ENCODE peak calls at places on chromosomes 12 and 14, in seven cellular contexts. B, P, L, H, E, M and V are unnamed samples.

GRCh38 chr12:1201886-1202285 is 210.9 kb downstream of the ERC1 start:
- DNase-seq in B (no peak), P (peak; percentile 39), L (no peak), H (no peak), E (no peak), M (no peak), V (no peak)

GRCh38 chr12:106519587-106519986 is 63.2 kb upstream of the RFX4 start:
- DNase-seq in B (no peak), P (no peak), L (peak; percentile 28), H (no peak), E (no peak), M (no peak), V (peak; percentile 42)

GRCh38 chr14:94787092-94787491 is 17.2 kb upstream of the GSC start:
- DNase-seq in B (no peak), P (peak; percentile 61), L (no peak), H (no peak), E (no peak), M (no peak), V (no peak)

GRCh38 chr14:99597911-99598600 is 6.0 kb downstream of the CCDC85C start:
- DNase-seq in B (no peak), P (no peak), L (no peak), H (no peak), E (no peak), M (no peak), V (no peak)

GRCh38 chr14:67446371-67447032 is 34.5 kb upstream of the PLEK2 start:
- DNase-seq in B (no peak), P (no peak), L (peak; percentile 9), H (no peak), E (no peak), M (no peak), V (no peak)

GRCh38 chr12:121175383-121176119 is 34.4 kb upstream of the P2RX4 start:
- DNase-seq in B (no peak), P (peak; percentile 25), L (no peak), H (no peak), E (no peak), M (no peak), V (no peak)

GRCh38 chr12:4810219-4810671 is 90.0 kb downstream of the GALNT8 start:
- DNase-seq in B (no peak), P (no peak), L (no peak), H (no peak), E (no peak), M (no peak), V (no peak)

GRCh38 chr14:91368681-91369416 is 48.8 kb downstream of the CCDC88C start:
- DNase-seq in B (no peak), P (no peak), L (no peak), H (no peak), E (no peak), M (no peak), V (no peak)

GRCh38 chr12:64610092-64610659 is at the start of gene RASSF3:
- DNase-seq in B (peak; percentile 85), P (peak; percentile 71), L (peak; percentile 71), H (peak; percentile 90), E (peak; percentile 80), M (peak; percentile 68), V (peak; percentile 63)

GRCh38 chr12:78007173-78007572 is 176.5 kb downstream of the NAV3 start:
- DNase-seq in B (no peak), P (no peak), L (no peak), H (no peak), E (no peak), M (no peak), V (no peak)
- H3K36me3 ChIP-seq in B (no peaks in the 10 kb centered on the region), P (no peaks in the 10 kb centered on the region), L (peaks cover 10% of the 10 kb centered on the region), H (no peaks in the 10 kb centered on the region), E (no peaks in the 10 kb centered on the region), M (no peaks in the 10 kb centered on the region), V (peaks cover 48% of the 10 kb centered on the region)

DNA sequence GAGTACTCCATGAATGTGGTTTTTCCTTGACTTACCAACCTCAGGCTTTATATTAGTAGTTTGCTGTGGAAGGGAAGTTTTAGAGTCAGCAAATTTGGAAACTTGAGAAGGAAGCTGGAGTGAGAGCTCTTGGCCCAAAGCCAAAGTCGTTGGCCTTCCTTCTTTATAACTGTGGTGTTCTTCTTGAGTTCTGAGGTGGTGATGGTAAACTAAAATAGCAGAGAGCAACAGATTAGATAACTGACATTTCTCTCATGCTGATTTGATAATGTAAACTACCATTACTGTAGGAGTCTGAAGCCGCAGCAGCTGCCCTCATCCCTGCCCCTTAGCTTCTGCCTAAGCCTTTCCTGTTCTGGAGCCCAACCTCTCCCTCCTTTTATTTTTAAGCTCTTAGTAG is 76.3 kb downstream of the TGFB3 start:
- DNase-seq in B (no peak), P (peak; percentile 19), L (peak; percentile 42), H (no peak), E (peak; percentile 76), M (no peak), V (no peak)
- H3K36me3 ChIP-seq in B (no peaks in the 10 kb centered on the region), P (peaks cover 2% of the 10 kb centered on the region), L (no peaks in the 10 kb centered on the region), H (peaks cover 2% of the 10 kb centered on the region), E (no peaks in the 10 kb centered on the region), M (no peaks in the 10 kb centered on the region), V (no peaks in the 10 kb centered on the region)

GRCh38 chr12:57154076-57154475 is 6.7 kb upstream of the LRP1-AS start:
- DNase-seq in B (no peak), P (no peak), L (no peak), H (no peak), E (peak; percentile 62), M (no peak), V (no peak)
- H3K36me3 ChIP-seq in B (peaks cover 48% of the 10 kb centered on the region), P (peaks cover 74% of the 10 kb centered on the region), L (peaks cover 51% of the 10 kb centered on the region), H (peaks cover 17% of the 10 kb centered on the region), E (peaks cover 37% of the 10 kb centered on the region), M (no peaks in the 10 kb centered on the region), V (peaks cover 93% of the 10 kb centered on the region)

GRCh38 chr12:130583317-130583716 is 132.8 kb downstream of the RIMBP2 start:
- DNase-seq in B (no peak), P (no peak), L (no peak), H (no peak), E (no peak), M (no peak), V (no peak)

GRCh38 chr12:130582286-130582685 is 133.8 kb downstream of the RIMBP2 start:
- DNase-seq in B (no peak), P (no peak), L (no peak), H (no peak), E (no peak), M (no peak), V (no peak)

GRCh38 chr12:130587966-130588365 is 128.1 kb downstream of the RIMBP2 start:
- DNase-seq in B (no peak), P (no peak), L (no peak), H (no peak), E (no peak), M (no peak), V (no peak)

GRCh38 chr12:130581782-130582181 is 134.3 kb downstream of the RIMBP2 start:
- DNase-seq in B (no peak), P (no peak), L (no peak), H (no peak), E (no peak), M (no peak), V (no peak)

DNA sequence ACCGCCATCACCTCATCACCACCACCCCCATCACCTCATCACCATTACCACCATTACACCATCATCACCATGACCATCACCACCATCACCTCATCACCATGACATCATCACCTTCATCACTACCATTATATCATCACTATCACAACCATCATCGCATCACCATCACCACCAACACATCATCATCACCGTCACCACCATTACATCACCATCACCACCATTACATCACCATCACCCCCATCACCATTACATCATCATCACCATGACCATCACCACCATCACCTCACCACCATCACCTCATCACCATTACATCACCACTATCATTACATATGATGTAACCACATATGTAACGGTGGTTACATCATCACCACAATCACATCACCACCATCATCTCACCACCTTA is 132.3 kb downstream of the RIMBP2 start:
- DNase-seq in B (no peak), P (no peak), L (no peak), H (no peak), E (no peak), M (no peak), V (no peak)
- H3K36me3 ChIP-seq in B (no peaks in the 10 kb centered on the region), P (no peaks in the 10 kb centered on the region), L (no peaks in the 10 kb centered on the region), H (no peaks in the 10 kb centered on the region), E (no peaks in the 10 kb centered on the region), M (no peaks in the 10 kb centered on the region), V (no peaks in the 10 kb centered on the region)

GRCh38 chr12:109451400-109451799 is 25.7 kb downstream of the KCTD10 start:
- DNase-seq in B (no peak), P (no peak), L (no peak), H (no peak), E (no peak), M (no peak), V (no peak)
- H3K36me3 ChIP-seq in B (peaks cover 13% of the 10 kb centered on the region), P (peaks cover 63% of the 10 kb centered on the region), L (peaks cover 29% of the 10 kb centered on the region), H (peaks cover 15% of the 10 kb centered on the region), E (peaks cover 44% of the 10 kb centered on the region), M (peaks cover 73% of the 10 kb centered on the region), V (peaks cover 98% of the 10 kb centered on the region)

DNA sequence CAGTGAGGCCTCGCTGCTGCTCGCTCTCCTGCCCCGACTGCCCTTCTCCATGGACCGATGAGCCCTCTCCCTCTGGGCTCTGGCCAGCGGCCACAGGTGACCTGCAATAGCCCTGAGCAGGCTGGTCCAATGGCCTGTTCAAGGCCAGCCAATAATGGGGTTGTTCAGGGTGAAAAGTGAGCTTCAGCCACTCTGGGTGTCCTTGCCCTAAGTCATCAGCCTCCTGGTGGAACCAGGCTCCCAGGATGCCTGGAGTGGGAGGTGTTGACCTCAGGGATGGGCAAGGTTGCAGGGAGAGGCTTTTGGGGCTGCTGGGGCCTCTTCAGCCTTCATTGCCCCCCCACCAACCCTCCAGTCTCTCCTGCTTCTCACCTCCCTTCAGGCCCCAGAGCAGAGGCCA is 79.7 kb downstream of the RFLNA start:
- DNase-seq in B (peak; percentile 94), P (no peak), L (no peak), H (no peak), E (no peak), M (no peak), V (no peak)
- H3K36me3 ChIP-seq in B (peaks cover 6% of the 10 kb centered on the region), P (peaks cover 92% of the 10 kb centered on the region), L (peaks cover 47% of the 10 kb centered on the region), H (peaks cover 5% of the 10 kb centered on the region), E (peaks cover 54% of the 10 kb centered on the region), M (peaks cover 65% of the 10 kb centered on the region), V (peaks cover 88% of the 10 kb centered on the region)

GRCh38 chr12:101110856-101111255 is 99.2 kb downstream of the SLC5A8 start:
- DNase-seq in B (no peak), P (no peak), L (no peak), H (no peak), E (no peak), M (no peak), V (no peak)
- H3K36me3 ChIP-seq in B (no peaks in the 10 kb centered on the region), P (no peaks in the 10 kb centered on the region), L (no peaks in the 10 kb centered on the region), H (no peaks in the 10 kb centered on the region), E (no peaks in the 10 kb centered on the region), M (no peaks in the 10 kb centered on the region), V (no peaks in the 10 kb centered on the region)

GRCh38 chr12:55696141-55696540 is 11.6 kb downstream of the ITGA7 start:
- DNase-seq in B (peak; percentile 3), P (no peak), L (no peak), H (no peak), E (peak; percentile 53), M (no peak), V (no peak)

GRCh38 chr12:55698965-55699364 is 8.7 kb downstream of the ITGA7 start:
- DNase-seq in B (peak; percentile 25), P (no peak), L (no peak), H (no peak), E (peak; percentile 63), M (no peak), V (no peak)

GRCh38 chr12:55698241-55698955 is 9.3 kb downstream of the ITGA7 start:
- DNase-seq in B (peak; percentile 39), P (no peak), L (no peak), H (no peak), E (peak; percentile 64), M (no peak), V (no peak)

GRCh38 chr12:55697686-55698085 is 10.0 kb downstream of the ITGA7 start:
- DNase-seq in B (peak; percentile 32), P (no peak), L (no peak), H (no peak), E (peak; percentile 61), M (no peak), V (no peak)

GRCh38 chr12:55696796-55697462 is 10.8 kb downstream of the ITGA7 start:
- DNase-seq in B (peak; percentile 42), P (no peak), L (no peak), H (no peak), E (peak; percentile 57), M (no peak), V (no peak)
- H3K36me3 ChIP-seq in B (no peaks in the 10 kb centered on the region), P (no peaks in the 10 kb centered on the region), L (peaks cover 17% of the 10 kb centered on the region), H (no peaks in the 10 kb centered on the region), E (peaks cover 81% of the 10 kb centered on the region), M (no peaks in the 10 kb centered on the region), V (no peaks in the 10 kb centered on the region)